ENCODE peak calls at places on chromosomes 13 and 19, in ten cellular contexts. L is GM12892, T is esophagus muscularis mucosa, M is upper lobe of left lung, Q is SK-N-MC, U is stomach, C is prostate gland, F is transverse colon, Z is HCT116, O is sigmoid colon. Y is an unnamed sample.

GRCh38 chr19:2138061-2138728 is 13.2 kb downstream of the AP3D1 start:
- DNase-seq in L (no peak), T (no peak), M (no peak), Q (no peak), U (no peak), C (no peak), F (no peak), Z (no peak), O (no peak), Y (no peak)

GRCh38 chr13:99119686-99120085 is 81.0 kb upstream of the UBAC2 start:
- DNase-seq in L (no peak), T (no peak), M (no peak), Q (no peak), U (no peak), C (no peak), F (no peak), Z (no peak), O (no peak), Y (no peak)

GRCh38 chr13:100298116-100298681 is 209.3 kb downstream of the PCCA start:
- DNase-seq in L (no peak), T (no peak), M (no peak), Q (no peak), U (no peak), C (no peak), F (no peak), Z (no peak), O (no peak), Y (no peak)

GRCh38 chr13:78599911-78600310 is 3.4 kb downstream of the POU4F1 start:
- DNase-seq in L (no peak), T (no peak), M (no peak), Q (no peak), U (no peak), C (no peak), F (no peak), Z (no peak), O (no peak), Y (no peak)

GRCh38 chr19:13118424-13119193 is 545 bp downstream of the NACC1 start:
- DNase-seq in L (peak; percentile 73), T (no peak), M (peak; percentile 89), Q (no peak), U (peak; percentile 52), C (peak; percentile 34), F (no peak), Z (no peak), O (peak; percentile 76), Y (peak; percentile 70)

GRCh38 chr19:6272913-6273600 is 6.7 kb downstream of the MLLT1 start:
- DNase-seq in L (no peak), T (no peak), M (no peak), Q (no peak), U (no peak), C (no peak), F (no peak), Z (no peak), O (no peak), Y (no peak)

GRCh38 chr19:940591-941291 is 14.9 kb downstream of the ARID3A start:
- DNase-seq in L (no peak), T (no peak), M (peak; percentile 95), Q (no peak), U (peak; percentile 92), C (peak; percentile 54), F (peak; percentile 86), Z (no peak), O (peak; percentile 87), Y (peak; percentile 72)

GRCh38 chr19:10182847-10183246 is 11.9 kb downstream of the DNMT1 start:
- DNase-seq in L (no peak), T (no peak), M (no peak), Q (no peak), U (no peak), C (no peak), F (no peak), Z (no peak), O (no peak), Y (no peak)

GRCh38 chr13:77535448-77535847 is at the start of gene SCEL:
- DNase-seq in L (no peak), T (peak; percentile 45), M (no peak), Q (no peak), U (no peak), C (no peak), F (no peak), Z (peak; percentile 19), O (no peak), Y (no peak)

GRCh38 chr13:81779896-81780295 is 1439.0 kb upstream of the SPRY2 start:
- DNase-seq in L (no peak), T (no peak), M (no peak), Q (peak; percentile 91), U (no peak), C (no peak), F (no peak), Z (no peak), O (no peak), Y (no peak)

GRCh38 chr19:45753548-45753947 is 15.5 kb downstream of the SIX5 start:
- DNase-seq in L (peak; percentile 19), T (no peak), M (no peak), Q (no peak), U (no peak), C (no peak), F (no peak), Z (no peak), O (no peak), Y (no peak)

GRCh38 chr19:50718255-50719118 is 1.1 kb downstream of the SHANK1 start:
- DNase-seq in L (no peak), T (no peak), M (peak; percentile 78), Q (no peak), U (no peak), C (no peak), F (no peak), Z (no peak), O (no peak), Y (no peak)

GRCh38 chr19:768424-768823 is 17.5 kb downstream of the MISP start:
- DNase-seq in L (no peak), T (no peak), M (no peak), Q (no peak), U (no peak), C (no peak), F (no peak), Z (no peak), O (no peak), Y (no peak)

GRCh38 chr13:50081106-50081898 is 66.1 kb downstream of the KCNRG start:
- DNase-seq in L (no peak), T (peak; percentile 93), M (peak; percentile 91), Q (no peak), U (peak; percentile 48), C (peak; percentile 47), F (peak; percentile 61), Z (no peak), O (peak; percentile 76), Y (no peak)

GRCh38 chr13:41763772-41764171 is 197.1 kb downstream of the VWA8 start:
- DNase-seq in L (no peak), T (no peak), M (no peak), Q (no peak), U (no peak), C (no peak), F (no peak), Z (no peak), O (no peak), Y (no peak)

GRCh38 chr19:57441979-57442752 is 7.0 kb downstream of the ZNF749 start:
- DNase-seq in L (no peak), T (no peak), M (no peak), Q (no peak), U (no peak), C (no peak), F (no peak), Z (no peak), O (no peak), Y (no peak)

GRCh38 chr19:31641591-31641990 is 292.4 kb upstream of the TSHZ3 start:
- DNase-seq in L (no peak), T (no peak), M (no peak), Q (no peak), U (no peak), C (no peak), F (no peak), Z (no peak), O (no peak), Y (no peak)

GRCh38 chr19:8148410-8149231 is 771 bp downstream of the FBN3 start:
- DNase-seq in L (peak; percentile 25), T (no peak), M (peak; percentile 84), Q (no peak), U (no peak), C (no peak), F (no peak), Z (peak; percentile 24), O (no peak), Y (no peak)

GRCh38 chr13:103812966-103813365 is 746.7 kb upstream of the SLC10A2 start:
- DNase-seq in L (no peak), T (no peak), M (no peak), Q (no peak), U (no peak), C (no peak), F (no peak), Z (no peak), O (no peak), Y (no peak)
- TF ChIP-seq POLR2AphosphoS5 in L (no peak), T (no peak), M (no peak), Q (no peak), U (no peak), C (no peak), F (no peak), Z (no peak), O (no peak), Y (no peak)

GRCh38 chr19:5103061-5103701 is 134.3 kb downstream of the KDM4B start:
- DNase-seq in L (no peak), T (no peak), M (peak; percentile 68), Q (peak; percentile 40), U (peak; percentile 84), C (peak; percentile 46), F (no peak), Z (no peak), O (peak; percentile 83), Y (peak; percentile 70)
- TF ChIP-seq POLR2AphosphoS5 in L (no peak), T (no peak), M (no peak), Q (no peak), U (no peak), C (peak; percentile 25), F (no peak), Z (no peak), O (no peak), Y (no peak)

GRCh38 chr19:3404324-3405260 is 38.2 kb downstream of the NFIC start:
- DNase-seq in L (no peak), T (peak; percentile 95), M (peak; percentile 95), Q (no peak), U (peak; percentile 88), C (peak; percentile 86), F (peak; percentile 66), Z (no peak), O (peak; percentile 97), Y (peak; percentile 88)
- TF ChIP-seq POLR2AphosphoS5 in L (no peak), T (peak; percentile 34), M (peak; percentile 81), Q (no peak), U (peak; percentile 89), C (peak; percentile 68), F (peak; percentile 29), Z (no peak), O (peak; percentile 55), Y (peak; percentile 71)

DNA sequence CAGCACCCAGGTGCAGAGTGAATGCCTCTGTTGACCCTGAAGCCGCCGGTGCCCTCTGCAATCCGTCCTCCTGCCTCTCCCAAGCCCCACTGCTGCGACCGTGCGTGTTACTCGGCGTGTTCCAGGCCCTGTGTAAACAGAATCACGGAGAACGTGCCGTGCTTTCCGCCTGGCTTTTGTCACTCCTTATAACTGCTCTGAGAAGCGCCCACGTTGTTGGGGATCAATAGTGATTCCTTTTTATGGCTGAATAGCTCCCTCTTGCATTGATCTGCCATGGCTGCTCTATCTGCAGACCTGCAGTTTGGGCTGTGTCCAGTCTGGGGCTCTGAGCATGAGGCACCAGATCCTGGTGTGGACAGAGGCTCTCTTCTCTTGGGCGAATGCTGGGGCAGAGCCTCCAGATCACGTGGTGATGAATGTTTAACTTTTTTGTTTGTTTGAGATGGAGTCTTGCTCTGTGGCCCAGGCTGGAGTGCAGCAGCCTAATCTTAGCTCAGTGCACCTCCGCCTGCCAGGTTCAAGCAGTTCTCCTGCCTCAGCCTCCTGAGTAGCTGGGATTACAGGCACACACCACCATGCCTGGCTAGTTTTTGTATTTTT is 15.8 kb downstream of the ADPRHL1 start:
- DNase-seq in L (no peak), T (no peak), M (peak; percentile 62), Q (no peak), U (peak; percentile 60), C (no peak), F (no peak), Z (no peak), O (no peak), Y (no peak)
- TF ChIP-seq POLR2AphosphoS5 in L (no peak), T (no peak), M (no peak), Q (no peak), U (no peak), C (no peak), F (no peak), Z (no peak), O (no peak), Y (no peak)

Y was measured in breast epithelium.